ENCODE peak calls at places on chromosomes 11 and 22, in four cellular contexts. D is H1, E is GM12878, C is K562. N is an unnamed sample.

GRCh38 chr11:65619281-65619928 is 3.8 kb downstream of the PCNX3 start:
- DNase-seq in C (no peak), D (no peak), E (no peak), N (no peak)

GRCh38 chr11:76062733-76063132 is 143.6 kb downstream of the WNT11 start:
- DNase-seq in D (no peak), E (peak), C (no peak), N (no peak)

GRCh38 chr22:48968201-48968959 is 859.3 kb downstream of the BRD1 start:
- DNase-seq in D (no peak), E (no peak), C (no peak), N (peak)

GRCh38 chr22:25095869-25096268 is 103.8 kb upstream of the CRYBB3 start:
- DNase-seq in D (no peak), E (no peak), C (no peak), N (no peak)

GRCh38 chr11:122293298-122294023 is 177.4 kb upstream of the BLID start:
- DNase-seq in C (no peak), D (no peak), E (no peak), N (no peak)

GRCh38 chr11:89498845-89499448 is 7.8 kb upstream of the NOX4 start:
- DNase-seq in C (peak), E (no peak), D (no peak), N (peak)

GRCh38 chr11:34263462-34264186 is 94.2 kb downstream of the ABTB2 start:
- DNase-seq in C (no peak), E (no peak), D (no peak), N (peak)

GRCh38 chr11:8168485-8169257 is at the start of gene RIC3:
- DNase-seq in C (no peak), D (peak), E (no peak), N (no peak)

GRCh38 chr22:28283025-28283654 is 364.1 kb upstream of the PITPNB start:
- DNase-seq in D (no peak), C (no peak), E (no peak), N (no peak)

GRCh38 chr22:49936973-49937757 is 18.7 kb downstream of the CRELD2 start:
- DNase-seq in E (no peak), C (no peak), D (no peak), N (no peak)

GRCh38 chr11:64629796-64630562 is 39.0 kb downstream of the SLC22A12 start:
- DNase-seq in D (peak), E (no peak), C (peak), N (peak)

GRCh38 chr11:17763244-17763643 is 28.7 kb downstream of the KCNC1 start:
- DNase-seq in C (no peak), E (no peak), D (no peak), N (no peak)

GRCh38 chr11:57800444-57801184 is 39.0 kb downstream of the CTNND1 start:
- DNase-seq in C (peak), D (no peak), E (peak), N (peak)

GRCh38 chr11:79493555-79494171 is 52.8 kb upstream of the TENM4 start:
- DNase-seq in D (peak), C (peak), E (no peak), N (peak)

GRCh38 chr11:8262552-8263108 is 1.0 kb downstream of the LMO1 start:
- DNase-seq in D (no peak), C (no peak), E (no peak), N (no peak)

GRCh38 chr22:48719978-48720661 is 1107.6 kb downstream of the BRD1 start:
- DNase-seq in D (no peak), E (no peak), C (peak), N (no peak)

GRCh38 chr11:10499452-10500262 is 41.3 kb downstream of the RNF141 start:
- DNase-seq in D (no peak), E (no peak), C (no peak), N (no peak)

GRCh38 chr22:23862103-23862502 is 4.4 kb downstream of the SLC2A11 start:
- DNase-seq in E (no peak), C (peak), D (no peak), N (peak)

GRCh38 chr11:126863294-126863997 is 137.1 kb downstream of the KIRREL3 start:
- DNase-seq in C (no peak), D (no peak), E (no peak), N (no peak)

GRCh38 chr11:81673001-81673400 is 1060.7 kb downstream of the FAM181B start:
- DNase-seq in C (no peak), E (no peak), D (no peak), N (no peak)

GRCh38 chr11:11628651-11629050 is 6.8 kb upstream of the GALNT18 start:
- DNase-seq in D (no peak), C (no peak), E (no peak), N (no peak)

GRCh38 chr22:26401726-26402125 is 27.3 kb upstream of the ASPHD2 start:
- DNase-seq in C (peak), E (no peak), D (no peak), N (peak)

GRCh38 chr11:77193915-77194830 is 66.1 kb downstream of the MYO7A start:
- DNase-seq in C (no peak), D (no peak), E (no peak), N (no peak)

GRCh38 chr11:120696597-120696996 is 185.0 kb downstream of the GRIK4 start:
- DNase-seq in C (peak), D (no peak), E (no peak), N (no peak)

GRCh38 chr11:109197656-109198055 is 224.3 kb upstream of the C11orf87 start:
- DNase-seq in E (no peak), C (no peak), D (no peak), N (no peak)

GRCh38 chr11:69352181-69352580 is 58.2 kb downstream of the MYEOV start:
- DNase-seq in D (no peak), E (no peak), C (no peak), N (no peak)

GRCh38 chr22:37804886-37805857 is 2.6 kb upstream of the GCAT start:
- DNase-seq in D (no peak), C (no peak), E (no peak), N (peak)

GRCh38 chr22:46813816-46814597 is 51.6 kb downstream of the TBC1D22A start:
- DNase-seq in C (no peak), D (no peak), E (no peak), N (no peak)

GRCh38 chr11:8531312-8531711 is 62.7 kb downstream of the STK33 start:
- DNase-seq in D (no peak), C (no peak), E (no peak), N (no peak)

GRCh38 chr11:65180877-65181568 is 705 bp upstream of the CAPN1 start:
- DNase-seq in E (peak), D (no peak), C (peak), N (peak)

GRCh38 chr22:31537019-31537535 is 40.7 kb downstream of the SFI1 start:
- DNase-seq in C (peak), D (no peak), E (peak), N (no peak)

GRCh38 chr22:23683545-23683944 is 7.3 kb upstream of the RGL4 start:
- DNase-seq in C (no peak), D (no peak), E (no peak), N (no peak)

GRCh38 chr11:8206251-8207079 is 37.6 kb upstream of the RIC3 start:
- DNase-seq in D (no peak), E (no peak), C (peak), N (no peak)

GRCh38 chr11:112157274-112157766 is 6.6 kb downstream of the IL18 start:
- DNase-seq in E (no peak), D (no peak), C (no peak), N (peak)

GRCh38 chr22:20283674-20284066 is 15.6 kb upstream of the RTN4R start:
- DNase-seq in D (no peak), E (no peak), C (no peak), N (no peak)

GRCh38 chr11:12007769-12008737 is at the start of gene DKK3:
- DNase-seq in D (no peak), E (no peak), C (no peak), N (no peak)

GRCh38 chr11:59999732-60000131 is 17.2 kb upstream of the OOSP4B start:
- DNase-seq in D (no peak), C (no peak), E (no peak), N (no peak)

GRCh38 chr11:68980776-68981065 is at the start of gene MRGPRD:
- DNase-seq in E (no peak), C (no peak), D (no peak), N (no peak)

GRCh38 chr22:43262990-43263644 is 76.2 kb upstream of the TTLL12 start:
- DNase-seq in D (no peak), E (peak), C (peak), N (no peak)

GRCh38 chr22:43267332-43267731 is 75.8 kb downstream of the SCUBE1 start:
- DNase-seq in E (no peak), D (no peak), C (no peak), N (no peak)

GRCh38 chr22:43266117-43266516 is 77.1 kb downstream of the SCUBE1 start:
- DNase-seq in C (no peak), D (no peak), E (no peak), N (no peak)

GRCh38 chr22:43260818-43261217 is 73.9 kb upstream of the TTLL12 start:
- DNase-seq in E (no peak), D (no peak), C (no peak), N (no peak)

GRCh38 chr22:43263645-43264514 is 76.9 kb upstream of the TTLL12 start:
- DNase-seq in D (no peak), E (peak), C (peak), N (peak)
- TF ChIP-seq EGR1 in D (no peak), E (no peak), C (no peak), N (no peak)

GRCh38 chr11:75011357-75011756 is 22.6 kb downstream of the NEU3 start:
- DNase-seq in C (no peak), E (no peak), D (no peak), N (no peak)

GRCh38 chr11:75014129-75014528 is 25.4 kb downstream of the NEU3 start:
- DNase-seq in D (no peak), E (no peak), C (peak), N (no peak)

GRCh38 chr11:75011872-75012271 is 23.1 kb downstream of the NEU3 start:
- DNase-seq in E (no peak), C (no peak), D (no peak), N (no peak)

GRCh38 chr11:75013051-75013450 is 24.3 kb downstream of the NEU3 start:
- DNase-seq in E (no peak), D (no peak), C (peak), N (no peak)
- TF ChIP-seq SP1 in E (no peak), D (no peak), C (no peak), N (no peak)

DNA sequence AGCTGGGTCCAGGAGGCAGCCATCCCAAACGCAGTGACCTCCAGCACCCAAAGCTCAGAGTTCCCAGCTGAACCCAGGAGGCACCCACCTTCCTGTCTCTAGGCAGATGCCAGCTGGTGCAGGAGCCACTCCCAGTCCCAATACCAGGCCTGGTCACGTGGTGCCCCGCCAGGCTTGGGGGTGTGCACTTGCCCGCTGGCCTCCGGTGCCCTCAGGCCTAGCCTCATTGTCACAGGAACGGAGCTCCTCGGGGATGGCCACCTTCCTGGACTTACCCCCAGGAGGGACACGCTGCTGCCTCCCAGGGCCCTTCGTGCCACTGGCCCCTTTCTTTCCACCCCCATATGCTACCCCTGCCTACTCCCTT is 4.6 kb downstream of the BID start:
- DNase-seq in D (no peak), E (no peak), C (no peak), N (no peak)
- TF ChIP-seq MAX in D (no peak), E (no peak), C (no peak), N (no peak)

GRCh38 chr22:35651085-35651484 is 2.8 kb downstream of the APOL6 start:
- DNase-seq in C (no peak), E (no peak), D (no peak), N (no peak)

GRCh38 chr22:35649636-35650250 is 1.5 kb downstream of the APOL6 start:
- DNase-seq in C (no peak), D (no peak), E (no peak), N (no peak)

GRCh38 chr22:35649026-35649553 is 844 bp downstream of the APOL6 start:
- DNase-seq in D (no peak), E (no peak), C (no peak), N (no peak)

GRCh38 chr22:35645646-35646045 is 2.6 kb upstream of the APOL6 start:
- DNase-seq in C (no peak), D (no peak), E (no peak), N (no peak)

DNA sequence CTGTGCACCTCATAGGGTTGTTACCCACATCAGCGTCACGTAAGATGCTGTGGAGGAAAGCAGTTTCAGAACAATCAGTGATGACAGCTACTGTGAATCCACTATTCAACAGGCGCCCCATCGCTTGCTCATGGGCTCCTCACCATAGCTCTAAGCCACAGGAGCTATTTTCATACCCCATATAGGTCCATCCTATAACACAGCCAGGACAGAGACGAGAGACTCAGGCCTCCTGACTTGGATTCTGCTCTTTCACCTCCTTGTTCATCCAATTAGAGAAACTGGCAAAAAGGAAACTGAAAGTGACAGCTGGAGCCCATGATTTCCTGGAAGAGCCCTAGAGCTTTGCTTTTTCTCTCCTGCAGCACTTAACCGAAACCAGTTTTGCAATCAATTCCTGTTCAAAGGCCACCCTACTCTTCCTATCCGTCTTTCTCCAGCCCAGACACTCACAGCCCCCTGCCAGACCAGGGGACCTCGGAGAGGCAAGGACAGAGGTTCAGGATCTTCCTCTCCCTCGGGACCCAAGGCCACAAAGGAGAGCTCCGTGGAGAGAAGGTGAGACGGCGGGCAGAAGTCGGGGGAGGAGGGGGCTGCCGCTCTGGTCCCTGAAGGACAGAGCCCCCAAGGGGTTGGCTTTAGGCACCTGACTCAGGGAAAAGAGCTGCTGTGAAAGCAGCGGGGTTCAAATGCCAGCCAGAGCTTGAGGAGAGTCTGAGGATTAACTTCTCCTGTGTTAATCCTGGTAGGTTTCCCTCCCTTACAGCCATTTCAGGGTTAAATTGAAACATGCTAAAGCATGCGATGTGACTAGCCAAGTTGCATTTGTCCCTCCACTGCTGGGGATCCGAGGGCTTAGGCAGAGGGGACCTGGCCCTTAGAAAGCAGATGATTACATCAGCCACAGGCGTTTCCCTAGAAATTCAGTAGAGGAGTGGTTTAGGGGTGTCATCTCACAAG is at the start of gene APOL6:
- DNase-seq in D (no peak), E (peak), C (peak), N (no peak)
- TF ChIP-seq EGR1 in D (no peak), E (no peak), C (no peak), N (no peak)

GRCh38 chr11:128308793-128309192 is 278.6 kb downstream of the ETS1 start:
- DNase-seq in E (no peak), C (no peak), D (no peak), N (no peak)
- TF ChIP-seq SP1 in E (no peak), C (no peak), D (no peak), N (no peak)

GRCh38 chr11:1234054-1234720 is 11.3 kb downstream of the MUC5B start:
- DNase-seq in C (no peak), D (no peak), E (no peak), N (no peak)
- TF ChIP-seq MAX in C (no peak), D (no peak), E (no peak), N (no peak)

DNA sequence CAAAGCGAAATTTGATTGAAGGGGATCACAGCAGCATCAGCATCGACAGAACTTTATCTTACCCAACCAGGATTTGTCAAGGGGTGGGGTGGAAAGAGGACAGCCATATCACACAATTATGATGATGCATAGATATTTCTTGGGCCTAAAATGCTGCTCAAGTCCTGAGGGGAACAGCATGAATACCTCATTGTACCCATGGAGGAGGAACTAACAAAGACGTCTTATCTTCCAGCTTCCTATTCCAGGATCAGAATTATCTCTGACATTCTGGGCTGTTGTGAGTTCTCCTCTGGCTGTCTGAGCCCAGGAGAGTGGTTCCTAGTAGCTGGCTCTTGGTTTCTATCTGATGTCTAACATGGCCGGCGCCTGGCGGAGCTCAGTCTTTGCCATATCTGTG is 68.3 kb upstream of the TIMP3 start:
- DNase-seq in D (no peak), C (no peak), E (no peak), N (no peak)
- TF ChIP-seq EGR1 in D (no peak), C (no peak), E (no peak), N (no peak)

GRCh38 chr11:72798361-72798760 is 4.5 kb upstream of the STARD10 start:
- DNase-seq in D (no peak), E (no peak), C (no peak), N (no peak)
- TF ChIP-seq SP1 in D (no peak), E (no peak), C (no peak), N (no peak)

GRCh38 chr11:45193695-45194094 is 47.3 kb downstream of the PRDM11 start:
- DNase-seq in E (no peak), C (no peak), D (no peak), N (no peak)
- TF ChIP-seq MAX in E (no peak), C (no peak), D (no peak), N (no peak)

DNA sequence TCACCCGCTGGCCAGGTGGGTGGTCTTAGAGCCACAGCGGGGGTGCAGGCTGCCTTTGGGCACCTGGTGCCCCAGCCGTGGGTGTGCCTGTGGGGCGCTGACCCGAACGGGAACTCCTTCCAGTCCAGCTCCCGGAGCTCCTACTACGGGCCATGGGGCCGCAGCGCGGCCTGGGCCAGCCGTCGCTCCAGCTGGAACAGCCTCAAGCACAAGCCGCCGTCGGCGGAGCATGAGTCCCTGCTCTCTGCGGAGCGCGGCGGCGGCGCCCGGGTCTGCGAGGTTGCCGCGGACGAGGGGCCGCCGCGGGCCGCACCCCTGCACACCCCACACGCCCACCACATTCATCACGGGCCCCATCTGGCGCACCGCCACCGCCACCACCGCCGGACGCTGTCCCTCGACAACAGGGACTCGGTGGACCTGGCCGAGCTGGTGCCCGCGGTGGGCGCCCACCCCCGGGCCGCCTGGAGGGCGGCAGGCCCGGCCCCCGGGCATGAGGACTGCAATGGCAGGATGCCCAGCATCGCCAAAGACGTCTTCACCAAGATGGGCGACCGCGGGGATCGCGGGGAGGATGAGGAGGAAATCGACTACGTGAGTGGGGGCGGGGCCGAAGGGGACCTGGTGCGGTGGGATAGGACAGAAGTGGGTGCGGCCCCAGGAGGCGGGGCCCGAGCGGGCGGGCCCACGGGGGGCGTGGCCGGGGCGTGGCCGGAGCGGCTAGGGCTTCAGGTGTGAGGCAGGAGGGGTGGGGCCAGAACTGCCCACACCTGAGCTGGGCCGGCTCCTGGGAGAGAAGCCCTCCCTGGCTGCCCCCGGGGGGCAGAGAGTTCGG is 91.5 kb downstream of the CACNA1I start:
- DNase-seq in C (peak), E (no peak), D (peak), N (no peak)
- TF ChIP-seq EGR1 in C (no peak), E (no peak), D (no peak), N (no peak)

N was measured in HCT116.